ENCODE peak calls at places on chromosomes 11 and 22, in eight cellular contexts. I is tibial nerve, S is AG09319, B is HCT116, R is lower lobe of right lung, T is uterus, L is colonic mucosa, Q is esophagus muscularis mucosa. V is an unnamed sample.

GRCh38 chr11:86511086-86511551 is 136.4 kb downstream of the CCDC81 start:
- DNase-seq in R (no peak), I (no peak), S (no peak), B (no peak), T (no peak), L (peak; percentile 35), Q (no peak), V (no peak)

GRCh38 chr11:115961168-115962003 is 457.2 kb upstream of the CADM1 start:
- DNase-seq in R (no peak), I (no peak), S (no peak), T (no peak), L (no peak), B (no peak), Q (no peak), V (no peak)

GRCh38 chr22:30867746-30868662 is 100.6 kb downstream of the MORC2 start:
- DNase-seq in B (no peak), Q (no peak), I (no peak), L (no peak), S (no peak), R (peak; percentile 30), T (no peak), V (no peak)

GRCh38 chr11:47534707-47535251 is 18.2 kb downstream of the CELF1 start:
- DNase-seq in Q (no peak), L (no peak), T (no peak), S (no peak), B (no peak), R (no peak), I (no peak), V (no peak)

GRCh38 chr11:10451399-10452116 is 3.5 kb upstream of the AMPD3 start:
- DNase-seq in L (no peak), R (no peak), I (no peak), T (no peak), Q (no peak), B (no peak), S (no peak), V (no peak)

GRCh38 chr11:6391548-6392134 is 1.4 kb downstream of the SMPD1 start:
- DNase-seq in B (no peak), I (no peak), R (no peak), S (no peak), Q (no peak), T (no peak), L (no peak), V (no peak)

GRCh38 chr11:398826-399225 is 4.8 kb downstream of the PKP3 start:
- DNase-seq in L (no peak), B (no peak), I (no peak), R (no peak), Q (no peak), S (no peak), T (no peak), V (no peak)

GRCh38 chr11:120195601-120196289 is 15.1 kb upstream of the OAF start:
- DNase-seq in R (no peak), S (no peak), Q (no peak), B (no peak), I (no peak), T (no peak), L (no peak), V (no peak)

GRCh38 chr11:62671604-62672528 is at the start of the genes LBHD1 and UQCC3:
- DNase-seq in Q (peak; percentile 94), B (peak; percentile 79), I (peak; percentile 57), L (peak; percentile 88), S (peak; percentile 53), T (peak; percentile 70), R (peak; percentile 83), V (no peak)

GRCh38 chr11:96294289-96294688 is 48.7 kb downstream of the MAML2 start:
- DNase-seq in S (no peak), Q (no peak), I (no peak), R (no peak), B (no peak), L (no peak), T (no peak), V (no peak)

DNA sequence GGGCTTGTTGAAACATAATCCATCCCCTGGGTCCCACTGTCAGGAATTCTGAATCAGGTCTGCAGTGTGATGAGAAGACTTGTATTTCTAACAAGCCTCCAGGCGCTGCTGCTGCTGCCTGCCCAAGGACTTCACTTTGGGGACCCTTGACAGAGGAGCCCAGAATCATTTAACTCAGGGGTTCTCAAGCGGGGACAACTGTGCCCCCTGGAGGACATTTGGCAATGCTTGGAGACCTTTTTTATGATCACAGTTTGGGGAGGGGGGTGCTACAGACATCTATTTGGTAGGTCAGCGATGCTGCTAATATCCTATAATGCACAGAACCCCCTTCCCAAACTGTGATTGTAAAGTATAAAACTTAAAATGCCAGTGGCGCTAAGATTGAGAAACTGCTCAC is 312.8 kb downstream of the OPCML start:
- DNase-seq in S (no peak), B (no peak), R (no peak), L (no peak), I (no peak), T (no peak), Q (no peak), V (no peak)
- TF ChIP-seq CTCF in S (no peak), B (no peak), R (no peak), L (no peak), I (no peak), T (no peak), Q (no peak), V (no peak)

DNA sequence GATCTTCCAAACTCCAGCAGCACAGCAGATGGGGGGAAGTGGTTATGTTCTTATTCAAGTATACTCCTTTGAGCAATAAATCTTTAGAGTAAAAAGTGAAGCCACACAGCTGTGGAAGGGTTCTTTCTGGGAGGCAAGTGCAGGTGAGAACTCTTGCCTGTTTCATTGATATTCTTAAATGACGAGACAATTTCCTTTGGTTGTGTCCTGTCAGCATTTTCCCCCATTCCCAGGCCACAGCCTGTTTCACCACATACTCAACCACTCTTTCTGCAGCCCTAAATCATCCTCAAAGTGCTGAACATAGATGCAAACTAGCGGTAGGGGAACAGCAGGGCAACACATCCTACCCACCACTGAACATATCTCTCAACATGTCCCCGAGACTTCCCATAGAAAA is 207.3 kb upstream of the MTNR1B start:
- DNase-seq in L (no peak), B (no peak), T (no peak), I (no peak), S (no peak), Q (no peak), R (no peak), V (no peak)
- TF ChIP-seq CTCF in L (no peak), B (no peak), T (no peak), I (no peak), S (no peak), Q (no peak), R (no peak), V (no peak)

GRCh38 chr22:34057726-34058125 is 137.4 kb upstream of the LARGE1 start:
- DNase-seq in Q (no peak), S (no peak), B (no peak), R (no peak), L (no peak), T (no peak), I (no peak), V (no peak)

DNA sequence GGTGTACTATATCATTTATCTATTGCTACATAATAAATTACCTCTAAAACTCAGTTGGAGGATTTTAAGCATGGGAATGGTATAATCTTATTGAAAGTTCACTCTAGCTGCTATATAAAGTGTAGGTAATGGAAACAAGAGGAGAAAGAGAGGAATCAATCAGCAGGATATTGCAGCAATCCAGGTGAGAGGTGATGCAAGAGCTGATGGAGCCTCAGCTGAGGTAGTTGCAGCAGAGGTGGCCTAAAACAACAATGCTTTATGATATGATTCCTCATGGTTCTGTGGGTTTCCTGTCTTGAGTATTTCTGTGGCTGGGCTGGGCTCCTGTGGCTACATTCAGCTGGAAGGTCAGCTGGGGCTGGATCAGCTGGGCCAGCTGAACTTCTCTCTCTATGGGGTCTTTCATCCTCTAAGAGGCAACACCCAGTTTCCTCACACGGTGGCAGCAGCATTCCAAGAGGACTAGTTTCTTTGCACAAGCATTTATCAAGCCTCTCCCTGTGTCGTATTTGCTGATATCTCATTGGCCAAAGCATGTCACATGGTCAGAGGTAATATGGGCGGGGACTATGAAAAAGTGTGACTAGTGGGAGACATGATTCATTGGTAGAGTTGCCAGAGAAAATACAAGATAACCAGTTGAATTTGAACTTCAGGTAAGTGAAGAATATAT is 135.4 kb upstream of the LARGE1 start:
- DNase-seq in B (no peak), S (no peak), R (no peak), L (no peak), Q (peak; percentile 53), T (no peak), I (no peak), V (no peak)
- TF ChIP-seq CTCF in B (no peak), S (no peak), R (no peak), L (no peak), Q (no peak), T (no peak), I (no peak), V (no peak)

GRCh38 chr22:41092847-41093371 is 517 bp downstream of the EP300 start:
- DNase-seq in I (no peak), B (no peak), S (no peak), T (peak; percentile 19), R (peak; percentile 62), Q (no peak), L (peak; percentile 44), V (no peak)

GRCh38 chr22:41094036-41094435 is 1.6 kb downstream of the EP300 start:
- DNase-seq in S (no peak), B (no peak), L (peak; percentile 53), T (no peak), Q (no peak), R (no peak), I (no peak), V (no peak)

GRCh38 chr22:41096391-41096790 is 4.0 kb downstream of the EP300 start:
- DNase-seq in R (no peak), Q (no peak), S (no peak), B (no peak), L (no peak), I (no peak), T (no peak), V (no peak)

GRCh38 chr22:41091139-41092022 is 1.0 kb upstream of the EP300 start:
- DNase-seq in S (peak; percentile 98), I (peak; percentile 98), Q (peak; percentile 100), R (peak; percentile 100), T (peak; percentile 99), B (peak; percentile 95), L (peak; percentile 99), V (peak; percentile 92)

GRCh38 chr22:41092023-41092817 is at the start of gene EP300:
- DNase-seq in I (peak; percentile 81), L (peak; percentile 89), T (peak; percentile 86), B (peak; percentile 40), Q (peak; percentile 96), S (peak; percentile 58), R (peak; percentile 91), V (peak; percentile 23)
- TF ChIP-seq CTCF in I (peak; percentile 37), L (no peak), T (no peak), B (no peak), Q (peak; percentile 21), S (peak; percentile 22), R (peak; percentile 37), V (peak; percentile 31)

DNA sequence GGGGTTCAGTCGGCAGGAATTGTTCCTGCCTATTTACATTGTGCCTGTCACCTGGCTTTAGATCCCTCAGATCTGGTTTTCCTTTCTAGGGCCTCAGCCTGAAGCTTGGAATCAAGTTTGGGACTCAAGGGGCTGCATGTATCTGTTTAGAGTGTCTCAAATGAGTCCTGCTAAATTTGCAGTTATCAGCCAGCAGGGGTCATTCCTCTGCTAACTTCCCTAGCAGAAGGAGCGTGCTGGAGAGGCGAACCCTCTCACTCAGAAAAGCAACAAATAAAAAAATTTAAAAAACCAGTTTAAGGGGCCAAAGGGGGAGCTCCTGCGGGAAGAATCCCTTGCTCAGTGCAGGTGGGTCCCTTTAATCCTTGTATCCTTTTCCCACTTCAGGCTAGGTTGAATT is 1220.2 kb downstream of the JRKL start:
- DNase-seq in T (no peak), B (no peak), R (no peak), I (no peak), Q (no peak), L (no peak), S (no peak), V (no peak)
- TF ChIP-seq CTCF in T (no peak), B (no peak), R (no peak), I (no peak), Q (no peak), L (no peak), S (no peak), V (no peak)